ENCODE peak calls at places on chromosomes 3 and 15, in ten cellular contexts. Z is HFF-Myc; R is cardiac septum; D is WTC11; N is activated CD8-positive, alpha-beta memory T cell treated with anti-CD3 and anti-CD28 coated beads for 48 hours; L is lower lobe of right lung; O is KBM-7; F is C1 segment of cervical spinal cord; K is T-cell; I is NCI-H2081. E is an unnamed sample.

GRCh38 chr3:181265750-181266333 is 276.3 kb upstream of the DNAJC19 start:
- DNase-seq in Z (no peak), R (no peak), D (no peak), N (no peak), L (no peak), O (no peak), F (no peak), K (no peak), I (no peak), E (no peak)

GRCh38 chr3:149618151-149619123 is 39.4 kb downstream of the WWTR1 start:
- DNase-seq in Z (no peak), R (no peak), D (no peak), N (no peak), L (no peak), O (no peak), F (peak; percentile 31), K (no peak), I (no peak), E (no peak)

GRCh38 chr15:36784098-36784670 is 204.8 kb downstream of the CDIN1 start:
- DNase-seq in Z (no peak), R (no peak), D (no peak), N (no peak), L (no peak), O (peak; percentile 12), F (no peak), K (no peak), I (peak; percentile 86), E (no peak)

GRCh38 chr3:9695322-9695721 is 8.3 kb upstream of the CPNE9 start:
- DNase-seq in Z (no peak), R (no peak), D (no peak), N (no peak), L (no peak), O (no peak), F (no peak), K (no peak), I (no peak), E (no peak)

GRCh38 chr3:171561601-171562323 is 101.6 kb upstream of the TNIK start:
- DNase-seq in Z (no peak), R (no peak), D (no peak), N (no peak), L (no peak), O (no peak), F (no peak), K (no peak), I (no peak), E (no peak)

GRCh38 chr3:194250104-194251002 is 100.8 kb downstream of the CPN2 start:
- DNase-seq in Z (peak; percentile 89), R (peak; percentile 81), D (no peak), N (no peak), L (no peak), O (no peak), F (no peak), K (no peak), I (peak; percentile 93), E (no peak)

GRCh38 chr3:153680526-153680925 is 440.7 kb upstream of the ARHGEF26 start:
- DNase-seq in Z (no peak), R (no peak), D (no peak), N (no peak), L (no peak), O (no peak), F (no peak), K (no peak), I (no peak), E (no peak)

GRCh38 chr15:74420193-74420905 is 13.4 kb downstream of the SEMA7A start:
- DNase-seq in Z (no peak), R (no peak), D (no peak), N (no peak), L (no peak), O (no peak), F (no peak), K (no peak), I (no peak), E (no peak)

GRCh38 chr15:77312523-77312922 is 107.4 kb downstream of the PEAK1 start:
- DNase-seq in Z (peak; percentile 81), R (no peak), D (no peak), N (no peak), L (no peak), O (no peak), F (no peak), K (no peak), I (no peak), E (no peak)

GRCh38 chr15:90774731-90775521 is 57.8 kb downstream of the BLM start:
- DNase-seq in Z (peak; percentile 42), R (no peak), D (no peak), N (no peak), L (no peak), O (no peak), F (no peak), K (no peak), I (no peak), E (no peak)

E was measured in occipital lobe.